ENCODE peak calls at places on chromosomes 4 and X, in four cellular contexts. W is IMR-90; E is activated T-helper 1 cell treated with anti-CD3 and anti-CD28 coated beads, Interleukin-12 subunit alpha, Interleukin-12 subunit beta, Interleukin-2, Interleukin-4 antibody, amounts not matched to agents 30 ng/mL and 10 ng/mL and 1 ng/mL, durations not matched to agents 14 hours and 24 hours and 36 hours; X is AG04450. F is an unnamed sample.

GRCh38 chrX:115499112-115499805 is 61.7 kb upstream of the PLS3 start:
- DNase-seq in E (no peak), W (no peak), X (no peak), F (no peak)

GRCh38 chrX:115892787-115893671 is 277.5 kb upstream of the AGTR2 start:
- DNase-seq in W (peak), E (no peak), X (no peak), F (peak)

GRCh38 chr4:121913667-121914066 is 38.2 kb downstream of the TRPC3 start:
- DNase-seq in E (no peak), X (no peak), W (peak), F (no peak)

GRCh38 chrX:32408389-32408788 is 803.0 kb downstream of the DMD start:
- DNase-seq in X (no peak), W (no peak), E (peak), F (no peak)

GRCh38 chr4:28247805-28248204 is 1387.2 kb downstream of the STIM2 start:
- DNase-seq in E (no peak), W (no peak), X (no peak), F (no peak)

GRCh38 chr4:93469560-93469959 is 359.0 kb upstream of the ATOH1 start:
- DNase-seq in E (no peak), X (no peak), W (no peak), F (no peak)

GRCh38 chr4:113621633-113622032 is 139.9 kb downstream of the CAMK2D start:
- DNase-seq in W (no peak), X (no peak), E (no peak), F (no peak)

GRCh38 chrX:19698125-19698524 is 182.8 kb upstream of the MAP3K15 start:
- DNase-seq in E (no peak), X (no peak), W (peak), F (no peak)

GRCh38 chr4:139368990-139369389 is 66.7 kb upstream of the NDUFC1 start:
- DNase-seq in W (no peak), X (no peak), E (no peak), F (no peak)

GRCh38 chr4:152278505-152279301 is 257.2 kb downstream of the FBXW7 start:
- DNase-seq in X (no peak), E (no peak), W (no peak), F (no peak)

GRCh38 chrX:72477787-72478186 is 94.9 kb downstream of the HDAC8 start:
- DNase-seq in X (no peak), E (no peak), W (no peak), F (no peak)

GRCh38 chrX:103329991-103330390 is at the start of gene TCEAL7:
- DNase-seq in X (no peak), E (no peak), W (peak), F (no peak)

GRCh38 chr4:183721207-183722081 is 62.4 kb downstream of the TRAPPC11 start:
- DNase-seq in W (peak), X (no peak), E (peak), F (peak)

GRCh38 chr4:165814256-165815010 is 58.6 kb upstream of the TLL1 start:
- DNase-seq in X (no peak), W (no peak), E (no peak), F (no peak)

GRCh38 chr4:184280104-184280503 is 62.4 kb upstream of the ENPP6 start:
- DNase-seq in X (no peak), E (no peak), W (no peak), F (no peak)

GRCh38 chr4:88859191-88859812 is 161.7 kb upstream of the NAP1L5 start:
- DNase-seq in E (no peak), W (no peak), X (no peak), F (no peak)